ENCODE peak calls at places on chromosome 20, in eight cellular contexts. M is midbrain; F is activated T-cell treated with anti-CD3 and anti-CD28 coated beads for 1 hour; I is H9; C is HEK293T; G is sigmoid colon; J is stimulated activated CD4-positive, alpha-beta T cell treated with anti-CD3 and anti-CD28 coated beads, TNF-alpha, amount 100 ng/mL, for 1 hour; A is endothelial cell. K is an unnamed sample.

GRCh38 chr20:43941476-43942212 is 27.0 kb downstream of the TOX2 start:
- DNase-seq in M (no peak), F (no peak), I (no peak), C (no peak), G (no peak), J (no peak), A (no peak), K (no peak)

GRCh38 chr20:51457281-51457932 is 85.1 kb downstream of the NFATC2 start:
- DNase-seq in M (no peak), F (no peak), I (no peak), C (no peak), G (peak; percentile 90), J (no peak), A (no peak), K (no peak)

GRCh38 chr20:63011798-63012197 is 5.0 kb upstream of the BHLHE23 start:
- DNase-seq in M (no peak), F (no peak), I (no peak), C (no peak), G (no peak), J (no peak), A (no peak), K (no peak)

GRCh38 chr20:5168582-5169396 is 42.0 kb downstream of the CDS2 start:
- DNase-seq in M (no peak), F (no peak), I (peak; percentile 75), C (no peak), G (no peak), J (no peak), A (peak; percentile 43), K (peak; percentile 5)

GRCh38 chr20:36501367-36502006 is 39.8 kb upstream of the MYL9 start:
- DNase-seq in M (no peak), F (no peak), I (no peak), C (no peak), G (peak; percentile 26), J (no peak), A (no peak), K (no peak)

GRCh38 chr20:1619861-1620444 is at the start of gene SIRPB1:
- DNase-seq in M (peak; percentile 9), F (no peak), I (no peak), C (no peak), G (no peak), J (no peak), A (no peak), K (no peak)

GRCh38 chr20:16803965-16804792 is 56.0 kb downstream of the OTOR start:
- DNase-seq in M (peak; percentile 66), F (peak; percentile 5), I (peak; percentile 67), C (peak; percentile 69), G (peak; percentile 65), J (no peak), A (peak; percentile 80), K (peak; percentile 9)

GRCh38 chr20:62305149-62305764 is 2.5 kb downstream of the ADRM1 start:
- DNase-seq in M (no peak), F (no peak), I (no peak), C (no peak), G (no peak), J (no peak), A (no peak), K (no peak)

GRCh38 chr20:10565922-10566897 is 107.6 kb downstream of the JAG1 start:
- DNase-seq in M (no peak), F (no peak), I (no peak), C (no peak), G (no peak), J (no peak), A (no peak), K (no peak)

GRCh38 chr20:25470045-25470444 is 62.6 kb downstream of the GINS1 start:
- DNase-seq in M (no peak), F (peak; percentile 19), I (peak; percentile 76), C (peak; percentile 43), G (peak; percentile 58), J (no peak), A (peak; percentile 51), K (no peak)

GRCh38 chr20:37914672-37915433 is 11.9 kb downstream of the VSTM2L start:
- DNase-seq in M (no peak), F (no peak), I (peak; percentile 81), C (peak; percentile 38), G (no peak), J (no peak), A (peak; percentile 52), K (no peak)

GRCh38 chr20:62617711-62618483 is 24.4 kb upstream of the SLCO4A1 start:
- DNase-seq in M (no peak), F (peak; percentile 31), I (no peak), C (no peak), G (peak; percentile 81), J (no peak), A (no peak), K (no peak)

GRCh38 chr20:955111-955510 is 39.0 kb upstream of the ANGPT4 start:
- DNase-seq in M (no peak), F (no peak), I (no peak), C (no peak), G (peak; percentile 30), J (no peak), A (no peak), K (no peak)

GRCh38 chr20:10927936-10928860 is 254.4 kb upstream of the JAG1 start:
- DNase-seq in M (no peak), F (no peak), I (no peak), C (no peak), G (no peak), J (no peak), A (no peak), K (no peak)

GRCh38 chr20:35091808-35092523 is 641 bp downstream of the TRPC4AP start:
- DNase-seq in M (no peak), F (peak; percentile 11), I (no peak), C (peak; percentile 51), G (no peak), J (no peak), A (no peak), K (no peak)

GRCh38 chr20:221258-221830 is 5.7 kb upstream of the DEFB129 start:
- DNase-seq in M (no peak), F (no peak), I (no peak), C (no peak), G (no peak), J (no peak), A (no peak), K (no peak)

GRCh38 chr20:44093249-44093582 is 93.8 kb downstream of the JPH2 start:
- DNase-seq in M (no peak), F (no peak), I (no peak), C (no peak), G (no peak), J (no peak), A (no peak), K (no peak)

GRCh38 chr20:60653111-60653845 is 598.8 kb upstream of the CDH4 start:
- DNase-seq in M (no peak), F (no peak), I (no peak), C (no peak), G (no peak), J (no peak), A (no peak), K (no peak)

K was measured in memory B cell.